ENCODE peak calls at places on chromosomes 1 and 21, in seven cellular contexts. H is stomach; O is breast epithelium; V is left ventricle myocardium inferior; M is CD8-positive, alpha-beta T cell; J is upper lobe of left lung; N is prostate gland. S is an unnamed sample.
A peak's percentile ranks its signal among the peaks of the same experiment; 100 is the strongest.

GRCh38 chr1:230067871-230068814 is 1.1 kb downstream of the GALNT2 start:
- DNase-seq in H (peak; percentile 31), O (no peak), V (peak; percentile 41), M (no peak), J (peak; percentile 91), N (peak; percentile 17), S (peak; percentile 76)

GRCh38 chr1:241542199-241542907 is 10.2 kb downstream of the KMO start:
- DNase-seq in H (no peak), O (no peak), V (no peak), M (no peak), J (no peak), N (no peak), S (no peak)

GRCh38 chr1:234696986-234697385 is 87.0 kb upstream of the IRF2BP2 start:
- DNase-seq in H (no peak), O (no peak), V (no peak), M (no peak), J (no peak), N (no peak), S (no peak)

GRCh38 chr21:46046471-46046870 is 51.4 kb upstream of the COL6A2 start:
- DNase-seq in H (no peak), O (no peak), V (no peak), M (no peak), J (no peak), N (no peak), S (no peak)

GRCh38 chr1:110556471-110556807 is 37.5 kb upstream of the KCNA10 start:
- DNase-seq in H (no peak), O (no peak), V (no peak), M (no peak), J (no peak), N (no peak), S (peak; percentile 46)

GRCh38 chr1:210726621-210727020 is 397.9 kb downstream of the HHAT start:
- DNase-seq in H (no peak), O (no peak), V (no peak), M (peak; percentile 23), J (no peak), N (no peak), S (no peak)

GRCh38 chr1:173195596-173196088 is 11.5 kb downstream of the TNFSF4 start:
- DNase-seq in H (no peak), O (no peak), V (no peak), M (no peak), J (no peak), N (no peak), S (no peak)

GRCh38 chr1:183330335-183330734 is 87.8 kb downstream of the NMNAT2 start:
- DNase-seq in H (no peak), O (no peak), V (no peak), M (no peak), J (no peak), N (no peak), S (no peak)

GRCh38 chr1:168348146-168348709 is 67.6 kb downstream of the TBX19 start:
- DNase-seq in H (no peak), O (no peak), V (no peak), M (no peak), J (no peak), N (no peak), S (no peak)

GRCh38 chr1:12472798-12473551 is 145.0 kb downstream of the DHRS3 start:
- DNase-seq in H (no peak), O (no peak), V (no peak), M (peak; percentile 68), J (no peak), N (no peak), S (peak; percentile 29)

GRCh38 chr1:157087030-157087429 is 12.6 kb downstream of the ETV3L start:
- DNase-seq in H (no peak), O (no peak), V (no peak), M (no peak), J (no peak), N (no peak), S (no peak)

GRCh38 chr1:193070942-193071341 is 11.5 kb downstream of the RO60 start:
- DNase-seq in H (no peak), O (no peak), V (no peak), M (no peak), J (no peak), N (no peak), S (no peak)

GRCh38 chr1:213987876-213988638 is at the start of gene PROX1:
- DNase-seq in H (peak; percentile 77), O (peak; percentile 67), V (peak; percentile 78), M (peak; percentile 23), J (peak; percentile 30), N (peak; percentile 87), S (peak; percentile 91)

GRCh38 chr1:160144921-160145320 is 6.5 kb upstream of the ATP1A4 start:
- DNase-seq in H (no peak), O (no peak), V (no peak), M (no peak), J (no peak), N (no peak), S (no peak)

GRCh38 chr1:46301406-46302090 is 1.9 kb downstream of the LRRC41 start:
- DNase-seq in H (peak; percentile 44), O (no peak), V (no peak), M (peak; percentile 19), J (no peak), N (peak; percentile 32), S (peak; percentile 83)

GRCh38 chr1:29758764-29759499 is 522.6 kb downstream of the PTPRU start:
- DNase-seq in H (no peak), O (no peak), V (no peak), M (no peak), J (no peak), N (no peak), S (no peak)

GRCh38 chr1:3786468-3787346 is 9.6 kb downstream of the LRRC47 start:
- DNase-seq in H (no peak), O (no peak), V (no peak), M (no peak), J (peak; percentile 63), N (no peak), S (no peak)

GRCh38 chr1:39988618-39989343 is 33.8 kb downstream of the MFSD2A start:
- DNase-seq in H (peak; percentile 82), O (peak; percentile 69), V (no peak), M (no peak), J (no peak), N (peak; percentile 83), S (no peak)

GRCh38 chr1:24714859-24715520 is 30.3 kb upstream of the CLIC4 start:
- DNase-seq in H (no peak), O (no peak), V (no peak), M (no peak), J (no peak), N (no peak), S (peak; percentile 56)

GRCh38 chr1:51073456-51073855 is 28.6 kb upstream of the C1orf185 start:
- DNase-seq in H (no peak), O (no peak), V (no peak), M (no peak), J (no peak), N (no peak), S (no peak)

GRCh38 chr1:247110627-247111258 is 6.6 kb upstream of the ZNF669 start:
- DNase-seq in H (no peak), O (no peak), V (no peak), M (no peak), J (no peak), N (no peak), S (no peak)

GRCh38 chr1:150409504-150410362 is 45.8 kb downstream of the RPRD2 start:
- DNase-seq in H (no peak), O (no peak), V (no peak), M (no peak), J (no peak), N (no peak), S (peak; percentile 22)

GRCh38 chr21:44636209-44637017 is 743 bp upstream of the KRTAP10-10 start:
- DNase-seq in H (peak; percentile 23), O (no peak), V (no peak), M (no peak), J (no peak), N (no peak), S (no peak)

DNA sequence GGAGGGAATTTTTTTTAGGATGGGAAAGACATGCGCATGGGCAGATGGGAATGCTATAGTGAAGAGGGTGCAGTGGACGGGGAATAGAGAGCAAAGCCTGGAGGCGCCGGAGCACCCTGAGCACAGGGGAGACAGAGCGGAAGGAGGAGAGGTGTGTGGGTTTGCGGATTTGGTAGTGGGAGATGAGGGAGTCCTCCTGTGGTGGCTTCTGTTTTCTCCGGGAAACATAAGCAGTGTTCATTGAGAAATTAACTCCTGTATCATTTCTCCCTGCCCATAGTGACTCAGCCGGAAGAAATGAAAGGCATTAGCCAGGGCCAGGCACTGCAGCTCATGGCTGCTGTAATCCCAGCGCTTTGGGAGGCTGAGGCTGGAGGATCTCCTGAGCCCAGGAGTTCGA is 4.7 kb upstream of the PTPRF start:
- DNase-seq in H (no peak), O (no peak), V (no peak), M (no peak), J (no peak), N (no peak), S (no peak)
- H3K4me1 ChIP-seq in H (peaks cover 12% of the 10 kb centered on the region), O (no peaks in the 10 kb centered on the region), V (peaks cover 5% of the 10 kb centered on the region), M (peaks cover 12% of the 10 kb centered on the region), J (peaks cover 5% of the 10 kb centered on the region), N (peaks cover 8% of the 10 kb centered on the region), S (no peaks in the 10 kb centered on the region)

GRCh38 chr1:2528611-2528965 is 1.5 kb downstream of the HES5 start:
- DNase-seq in H (no peak), O (no peak), V (no peak), M (no peak), J (peak; percentile 23), N (no peak), S (no peak)
- H3K4me3 ChIP-seq in H (no peak overlapping the region), O (peak overlapping the region; percentile 67), V (peak overlapping the region; percentile 70), M (no peak overlapping the region), J (no peak overlapping the region), N (no peak overlapping the region), S (no peak overlapping the region)

DNA sequence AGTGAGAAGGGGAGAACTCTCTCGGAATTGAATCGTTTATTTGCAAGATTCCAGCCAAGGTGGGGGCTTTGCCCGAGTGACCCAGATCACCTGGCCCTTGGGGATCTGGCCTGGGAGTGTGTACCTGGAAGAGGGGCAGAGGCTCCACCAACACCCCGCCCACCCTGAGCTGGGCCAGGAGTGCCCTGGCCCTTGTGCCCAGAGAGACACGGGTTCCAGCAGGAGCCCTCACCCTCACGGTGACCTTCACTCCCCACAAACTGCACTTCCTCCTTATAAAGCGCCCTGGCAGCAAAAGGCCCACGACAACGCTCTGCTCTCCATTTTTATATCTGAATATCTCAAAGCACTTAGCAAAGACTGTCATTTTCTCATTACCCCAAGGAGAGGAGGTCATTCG is 16.6 kb downstream of the CASZ1 start:
- DNase-seq in H (no peak), O (no peak), V (no peak), M (no peak), J (no peak), N (no peak), S (no peak)
- H3K27me3 ChIP-seq in H (no peaks in the 10 kb centered on the region), O (no peaks in the 10 kb centered on the region), V (no peaks in the 10 kb centered on the region), M (no peaks in the 10 kb centered on the region), J (no peaks in the 10 kb centered on the region), N (no peaks in the 10 kb centered on the region), S (no peaks in the 10 kb centered on the region)

GRCh38 chr1:65164633-65165032 is 16.6 kb downstream of the AK4 start:
- DNase-seq in H (no peak), O (no peak), V (no peak), M (no peak), J (no peak), N (no peak), S (no peak)

GRCh38 chr1:65168867-65169266 is 20.9 kb downstream of the AK4 start:
- DNase-seq in H (no peak), O (no peak), V (no peak), M (no peak), J (no peak), N (no peak), S (no peak)

GRCh38 chr1:65165269-65166002 is 17.4 kb downstream of the AK4 start:
- DNase-seq in H (no peak), O (no peak), V (no peak), M (no peak), J (no peak), N (no peak), S (peak; percentile 68)

GRCh38 chr1:65167544-65167943 is 19.5 kb downstream of the AK4 start:
- DNase-seq in H (no peak), O (no peak), V (no peak), M (no peak), J (no peak), N (no peak), S (no peak)

GRCh38 chr1:65166572-65167305 is 18.7 kb downstream of the AK4 start:
- DNase-seq in H (no peak), O (no peak), V (no peak), M (no peak), J (no peak), N (no peak), S (no peak)
- H3K4me1 ChIP-seq in H (peaks cover 26% of the 10 kb centered on the region), O (peaks cover 5% of the 10 kb centered on the region), V (peaks cover 87% of the 10 kb centered on the region), M (no peaks in the 10 kb centered on the region), J (no peaks in the 10 kb centered on the region), N (no peaks in the 10 kb centered on the region), S (peaks cover 11% of the 10 kb centered on the region)